ENCODE peak calls at places on chromosome 10, in ten cellular contexts. R is brain microvascular endothelial cell, X is mesothelial cell of epicardium, J is MCF 10A, P is lung, M is spleen, N is A549, I is B cell, Z is AG04450, D is astrocyte. K is an unnamed sample.

GRCh38 chr10:125672884-125673283 is 10.1 kb downstream of the TEX36 start:
- DNase-seq in M (no peak), J (no peak), D (no peak), R (no peak), I (no peak), Z (no peak), P (no peak), X (no peak), N (no peak), K (no peak)

GRCh38 chr10:28922127-28922526 is 244.8 kb downstream of the BAMBI start:
- DNase-seq in N (peak; percentile 66), M (no peak), J (no peak), P (no peak), R (peak; percentile 65), D (peak; percentile 75), I (no peak), Z (no peak), X (no peak), K (no peak)

GRCh38 chr10:6006991-6007390 is 29.6 kb upstream of the IL15RA start:
- DNase-seq in X (no peak), R (no peak), N (no peak), Z (no peak), J (no peak), I (no peak), D (no peak), P (no peak), M (no peak), K (no peak)

GRCh38 chr10:78248651-78249464 is 215.2 kb downstream of the RPS24 start:
- DNase-seq in X (no peak), Z (peak; percentile 68), J (no peak), R (no peak), D (peak; percentile 84), M (no peak), P (no peak), I (no peak), N (no peak), K (no peak)

GRCh38 chr10:114874827-114875541 is 53.4 kb downstream of the FHIP2A start:
- DNase-seq in P (no peak), I (peak; percentile 32), J (no peak), D (peak; percentile 46), Z (no peak), N (no peak), R (peak; percentile 76), M (peak; percentile 81), X (peak; percentile 47), K (no peak)

GRCh38 chr10:53013201-53013808 is 240.7 kb upstream of the MBL2 start:
- DNase-seq in Z (no peak), N (no peak), M (no peak), J (no peak), X (no peak), P (no peak), D (no peak), R (no peak), I (no peak), K (no peak)

GRCh38 chr10:72030762-72031543 is 57.4 kb downstream of the SPOCK2 start:
- DNase-seq in J (no peak), N (no peak), Z (no peak), X (no peak), P (no peak), M (no peak), I (no peak), D (no peak), R (no peak), K (no peak)

GRCh38 chr10:101176577-101176976 is 45.5 kb downstream of the TLX1 start:
- DNase-seq in Z (no peak), N (no peak), I (no peak), J (no peak), D (no peak), M (no peak), R (no peak), X (no peak), P (no peak), K (no peak)

GRCh38 chr10:113991091-113991860 is 52.4 kb upstream of the ADRB1 start:
- DNase-seq in R (no peak), N (no peak), J (no peak), D (peak; percentile 72), X (no peak), Z (no peak), M (no peak), I (no peak), P (no peak), K (no peak)

GRCh38 chr10:6647811-6648526 is 67.9 kb upstream of the PRKCQ start:
- DNase-seq in N (peak; percentile 52), Z (no peak), X (peak; percentile 55), P (peak; percentile 44), J (peak; percentile 59), D (peak; percentile 3), M (peak; percentile 72), R (peak; percentile 2), I (peak; percentile 15), K (no peak)

GRCh38 chr10:69496352-69497234 is 45.3 kb downstream of the TSPAN15 start:
- DNase-seq in Z (no peak), R (no peak), J (no peak), I (no peak), N (no peak), M (peak; percentile 40), D (no peak), X (no peak), P (no peak), K (no peak)

GRCh38 chr10:103038570-103038969 is 120.5 kb downstream of the CNNM2 start:
- DNase-seq in X (no peak), D (no peak), I (no peak), Z (no peak), P (no peak), R (no peak), J (no peak), N (no peak), M (no peak), K (no peak)

GRCh38 chr10:45179716-45180115 is 135.7 kb downstream of the OR13A1 start:
- DNase-seq in D (no peak), P (no peak), N (no peak), M (no peak), Z (no peak), J (no peak), X (peak; percentile 50), R (no peak), I (no peak), K (no peak)

GRCh38 chr10:63143984-63144383 is 10.9 kb downstream of the NRBF2 start:
- DNase-seq in Z (no peak), X (no peak), J (no peak), I (no peak), M (no peak), D (no peak), P (no peak), R (no peak), N (no peak), K (no peak)

GRCh38 chr10:33047655-33048054 is 89.6 kb upstream of the ITGB1 start:
- DNase-seq in I (no peak), X (no peak), P (no peak), D (no peak), J (no peak), R (no peak), N (no peak), Z (no peak), M (no peak), K (no peak)
- TF ChIP-seq CTCF in I (no peak), X (no peak), P (no peak), D (no peak), J (no peak), R (peak; percentile 17), N (no peak), Z (peak; percentile 39), M (no peak), K (no peak)

DNA sequence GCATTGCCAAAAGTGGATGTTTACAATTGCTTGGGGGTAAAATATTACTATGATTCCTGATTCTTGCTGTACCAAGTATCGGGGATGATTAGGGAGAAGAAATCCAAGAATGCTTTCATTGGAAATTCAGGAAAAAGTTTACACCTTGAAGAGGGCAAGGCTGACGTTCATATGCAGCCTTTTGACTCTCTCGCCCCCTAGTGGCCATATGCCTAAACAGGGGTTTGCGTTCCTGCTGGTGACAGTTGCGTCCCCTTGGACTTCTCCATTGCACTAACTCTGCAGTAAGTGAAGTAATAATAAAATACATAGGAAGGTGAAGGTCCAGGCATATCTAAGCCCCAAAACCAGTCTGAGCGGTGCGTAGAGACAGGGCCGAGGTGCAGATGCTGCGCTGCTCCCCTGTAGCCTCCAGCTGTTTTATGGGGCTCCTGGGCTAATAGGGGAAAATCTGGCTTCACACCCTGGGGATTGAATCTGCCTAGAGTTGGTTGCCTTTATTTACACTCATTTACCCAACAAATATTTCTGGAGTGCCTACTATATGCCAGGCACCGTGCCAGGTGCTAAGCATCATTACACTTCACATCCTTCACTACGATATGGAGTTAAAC is 12.4 kb upstream of the KIAA1217 start:
- DNase-seq in J (peak; percentile 77), D (peak; percentile 22), I (peak; percentile 52), N (peak; percentile 72), R (peak; percentile 64), M (no peak), P (peak; percentile 82), X (peak; percentile 83), Z (peak; percentile 27), K (peak; percentile 84)
- TF ChIP-seq CTCF in J (peak; percentile 73), D (peak; percentile 98), I (peak; percentile 90), N (peak; percentile 83), R (peak; percentile 96), M (no peak), P (peak; percentile 65), X (peak; percentile 97), Z (peak; percentile 97), K (peak; percentile 97)

GRCh38 chr10:50937230-50937907 is 51.9 kb upstream of the A1CF start:
- DNase-seq in I (no peak), J (peak; percentile 45), X (no peak), D (peak; percentile 16), P (no peak), Z (peak; percentile 15), N (peak; percentile 49), M (no peak), R (peak; percentile 45), K (no peak)
- TF ChIP-seq CTCF in I (no peak), J (peak; percentile 29), X (peak; percentile 30), D (peak; percentile 46), P (no peak), Z (peak; percentile 74), N (peak; percentile 48), M (no peak), R (peak; percentile 58), K (peak; percentile 74)

DNA sequence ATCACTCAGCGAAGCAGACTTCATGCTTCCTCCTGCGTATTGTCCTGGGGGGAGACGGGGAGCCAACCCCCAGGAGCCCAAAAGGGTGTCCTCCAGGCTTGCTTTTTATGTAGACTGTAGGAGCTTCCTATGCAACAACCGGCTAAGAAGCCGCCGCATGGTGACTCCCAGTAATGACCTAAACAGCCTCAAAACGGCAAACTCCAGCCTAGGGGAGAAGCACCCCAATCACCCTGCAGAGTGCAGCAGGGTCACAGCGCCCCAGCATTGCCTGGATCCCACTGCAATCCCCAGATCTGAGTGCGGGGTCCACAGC is 52.0 kb downstream of the PROSER2 start:
- DNase-seq in R (no peak), I (no peak), X (no peak), P (no peak), M (no peak), D (no peak), N (peak; percentile 57), J (no peak), Z (no peak), K (no peak)
- TF ChIP-seq CTCF in R (peak; percentile 16), I (no peak), X (no peak), P (no peak), M (no peak), D (no peak), N (no peak), J (no peak), Z (no peak), K (peak; percentile 48)

K was measured in type B pancreatic cell.